ENCODE peak calls at places on chromosomes 13 and 19, in seven cellular contexts. P, V, J, F, E, W and L are unnamed samples.

GRCh38 chr19:10390652-10391286 is 10.4 kb upstream of the TYK2 start:
- DNase-seq in J (peak), V (peak), E (peak), W (peak), F (peak), P (peak), L (peak)

GRCh38 chr13:107238262-107238661 is 670.3 kb upstream of the ARGLU1 start:
- DNase-seq in J (no peak), E (no peak), W (no peak), V (no peak), F (no peak), P (peak), L (no peak)

GRCh38 chr19:7340959-7341837 is 7.5 kb upstream of the ARHGEF18 start:
- DNase-seq in V (peak), W (peak), P (peak), F (peak), J (peak), E (peak), L (peak)

GRCh38 chr19:33456845-33457220 is 64.8 kb downstream of the PEPD start:
- DNase-seq in E (no peak), P (no peak), F (no peak), W (no peak), V (no peak), J (no peak), L (no peak)

GRCh38 chr13:36421447-36421846 is 10.8 kb upstream of the CCNA1 start:
- DNase-seq in F (peak), P (no peak), V (no peak), E (no peak), W (no peak), J (peak), L (peak)

GRCh38 chr19:45629704-45630103 is 9.5 kb downstream of the EML2 start:
- DNase-seq in J (no peak), W (no peak), P (no peak), F (no peak), E (no peak), V (no peak), L (no peak)

GRCh38 chr13:109704771-109705628 is 81.4 kb downstream of the IRS2 start:
- DNase-seq in F (peak), W (no peak), J (peak), V (no peak), P (no peak), E (no peak), L (peak)

GRCh38 chr19:6138066-6138465 is 2.6 kb downstream of the ACSBG2 start:
- DNase-seq in W (no peak), J (no peak), E (no peak), V (no peak), F (peak), P (no peak), L (peak)

GRCh38 chr19:2016041-2016807 is 710 bp upstream of the BTBD2 start:
- DNase-seq in P (peak), W (peak), V (no peak), E (peak), F (peak), J (peak), L (peak)

GRCh38 chr19:7916137-7916907 is 1.7 kb downstream of the TGFBR3L start:
- DNase-seq in W (peak), E (no peak), P (peak), F (peak), V (no peak), J (peak), L (peak)

GRCh38 chr19:14476663-14477401 is 1.7 kb upstream of the PTGER1 start:
- DNase-seq in J (peak), V (no peak), W (peak), F (peak), P (peak), E (peak), L (peak)

GRCh38 chr13:91136806-91137205 is 210.7 kb upstream of the MIR17HG start:
- DNase-seq in J (no peak), E (no peak), W (no peak), V (no peak), F (no peak), P (no peak), L (no peak)

GRCh38 chr13:28566283-28566682 is 71.4 kb upstream of the FLT1 start:
- DNase-seq in F (no peak), E (no peak), P (no peak), V (no peak), W (no peak), J (no peak), L (no peak)

GRCh38 chr13:97224544-97225324 is 2.6 kb downstream of the MBNL2 start:
- DNase-seq in F (peak), P (peak), E (peak), W (no peak), J (peak), V (no peak), L (peak)

GRCh38 chr13:40026741-40027140 is 371.3 kb downstream of the COG6 start:
- DNase-seq in J (no peak), W (no peak), P (no peak), E (no peak), V (no peak), F (no peak), L (no peak)

GRCh38 chr13:44763604-44764311 is 187.6 kb upstream of the TSC22D1 start:
- DNase-seq in E (no peak), J (no peak), F (no peak), W (no peak), P (no peak), V (no peak), L (no peak)

GRCh38 chr13:75480691-75481175 is 1.2 kb downstream of the TBC1D4 start:
- DNase-seq in J (peak), E (peak), P (peak), W (peak), V (no peak), F (peak), L (peak)

GRCh38 chr19:49873149-49873521 is 4.0 kb downstream of the AKT1S1 start:
- DNase-seq in P (no peak), V (no peak), J (no peak), F (no peak), W (no peak), E (no peak), L (no peak)

GRCh38 chr13:59893261-59893660 is 270.5 kb downstream of the DIAPH3 start:
- DNase-seq in W (no peak), E (no peak), P (no peak), F (no peak), J (no peak), V (no peak), L (no peak)

GRCh38 chr13:31278874-31279273 is 79.1 kb downstream of the B3GLCT start:
- DNase-seq in E (no peak), P (no peak), W (no peak), J (no peak), V (no peak), F (no peak), L (no peak)

GRCh38 chr19:7225741-7226140 is 68.5 kb downstream of the INSR start:
- DNase-seq in E (no peak), V (no peak), J (no peak), F (no peak), W (no peak), P (no peak), L (no peak)

GRCh38 chr13:78598382-78598781 is 5.0 kb downstream of the POU4F1 start:
- DNase-seq in F (no peak), W (no peak), E (no peak), J (no peak), V (no peak), P (no peak), L (no peak)

GRCh38 chr13:78595819-78596700 is 7.3 kb downstream of the POU4F1 start:
- DNase-seq in P (peak), W (peak), E (no peak), J (no peak), F (no peak), V (no peak), L (no peak)

GRCh38 chr13:78595458-78595818 is 7.9 kb downstream of the POU4F1 start:
- DNase-seq in V (no peak), W (peak), E (no peak), P (peak), F (no peak), J (no peak), L (no peak)

GRCh38 chr13:78598933-78599332 is 4.4 kb downstream of the POU4F1 start:
- DNase-seq in P (no peak), J (no peak), E (no peak), V (no peak), F (no peak), W (no peak), L (no peak)

DNA sequence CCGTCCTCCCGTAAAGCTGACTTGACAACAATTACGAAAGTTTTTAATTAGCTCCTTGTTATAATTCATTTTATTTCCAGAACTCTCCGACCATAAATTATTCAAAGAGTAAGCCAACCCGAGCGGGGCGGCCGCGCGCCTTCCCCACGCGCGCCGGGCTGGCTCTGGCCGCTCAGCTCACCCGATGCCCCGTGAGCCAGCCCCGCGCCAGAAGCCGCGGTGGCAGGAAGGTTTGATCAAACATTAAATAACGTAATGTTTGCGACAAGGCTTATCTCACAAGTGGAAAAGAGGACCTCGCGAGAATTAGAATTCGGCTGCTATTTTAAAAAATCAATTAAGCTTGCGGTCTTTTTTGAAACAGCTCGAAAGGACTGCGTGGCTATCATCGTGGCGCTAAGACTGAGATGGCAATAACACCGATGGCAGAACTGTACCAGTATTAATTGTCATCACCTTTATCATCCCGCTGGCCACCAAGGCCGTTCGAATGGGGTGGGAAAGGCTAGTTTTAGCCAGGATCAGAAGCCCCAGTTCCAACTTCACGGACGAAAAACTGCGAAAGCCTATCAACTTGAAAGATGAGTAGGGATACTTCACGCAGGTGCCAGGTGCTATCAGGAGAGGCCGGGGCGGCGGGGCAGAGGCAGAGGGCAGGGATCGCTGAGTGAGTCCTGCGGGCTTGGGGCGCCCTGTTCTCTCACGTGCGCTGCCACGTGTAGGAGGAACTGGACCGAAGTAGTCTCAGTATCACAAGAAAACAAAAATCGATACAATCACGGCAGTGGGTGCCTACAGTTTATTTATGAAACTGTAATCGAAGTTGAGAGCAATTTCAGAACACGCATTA is 6.4 kb downstream of the POU4F1 start:
- DNase-seq in J (no peak), F (no peak), W (peak), V (no peak), E (no peak), P (no peak), L (no peak)
- H3K4me3 ChIP-seq in J (no peak), F (no peak), W (peak), V (peak), E (no peak), P (no peak), L (no peak)

GRCh38 chr19:38663156-38663651 is 15.8 kb downstream of the ACTN4 start:
- DNase-seq in V (no peak), J (no peak), W (no peak), E (no peak), P (no peak), F (no peak), L (no peak)

GRCh38 chr19:38662508-38663155 is 15.2 kb downstream of the ACTN4 start:
- DNase-seq in E (no peak), P (no peak), W (no peak), J (no peak), V (no peak), F (no peak), L (no peak)

GRCh38 chr19:38660724-38661123 is 13.3 kb downstream of the ACTN4 start:
- DNase-seq in P (no peak), F (no peak), V (no peak), E (no peak), J (no peak), W (no peak), L (no peak)

GRCh38 chr19:38661166-38661565 is 13.7 kb downstream of the ACTN4 start:
- DNase-seq in J (no peak), F (peak), P (no peak), E (no peak), V (no peak), W (no peak), L (no peak)

GRCh38 chr19:38661996-38662395 is 14.5 kb downstream of the ACTN4 start:
- DNase-seq in E (no peak), F (no peak), V (no peak), J (peak), W (no peak), P (peak), L (no peak)
- H3K9ac ChIP-seq in E (peak), F (no peak), V (no peak), J (peak), W (no peak), P (no peak), L (no peak)

GRCh38 chr19:19201697-19202630 is 1.2 kb downstream of the NR2C2AP start:
- DNase-seq in P (no peak), E (no peak), V (no peak), W (no peak), F (no peak), J (no peak), L (no peak)
- H3K4me3 ChIP-seq in P (peak), E (no peak), V (peak), W (peak), F (peak), J (peak), L (peak)

GRCh38 chr13:51221674-51222509 is at the start of gene FAM124A:
- DNase-seq in E (peak), V (no peak), W (peak), F (peak), P (peak), J (peak), L (peak)

GRCh38 chr13:51220706-51221105 is 1.5 kb upstream of the FAM124A start:
- DNase-seq in W (no peak), E (no peak), J (no peak), P (no peak), V (no peak), F (no peak), L (no peak)

GRCh38 chr13:51221108-51221507 is 1.1 kb upstream of the FAM124A start:
- DNase-seq in P (no peak), J (no peak), W (peak), F (no peak), V (no peak), E (no peak), L (no peak)

GRCh38 chr13:51223284-51224270 is 1.4 kb downstream of the FAM124A start:
- DNase-seq in E (no peak), J (no peak), P (peak), F (no peak), W (peak), V (no peak), L (no peak)

GRCh38 chr13:51222510-51223283 is 499 bp downstream of the FAM124A start:
- DNase-seq in W (peak), F (peak), J (peak), E (no peak), P (peak), V (no peak), L (peak)
- H3K9ac ChIP-seq in W (peak), F (peak), J (no peak), E (no peak), P (peak), V (peak), L (peak)